ENCODE peak calls at places on chromosomes 1 and 21, in ten cellular contexts. E, R, F, S, T, N, V, J, M and W are unnamed samples.

GRCh38 chr1:24566266-24566867 is 10.5 kb downstream of the NCMAP start:
- DNase-seq in E (no peak), R (no peak), F (no peak), S (no peak), T (no peak), N (peak), V (no peak), J (no peak), M (no peak), W (no peak)

GRCh38 chr1:55284856-55285255 is 69.7 kb upstream of the USP24 start:
- DNase-seq in E (no peak), R (peak), F (no peak), S (no peak), T (peak), N (peak), V (no peak), J (no peak), M (peak), W (no peak)

GRCh38 chr21:34802180-34802899 is 133.5 kb downstream of the CLIC6 start:
- DNase-seq in E (no peak), R (no peak), F (no peak), S (no peak), T (no peak), N (peak), V (no peak), J (no peak), M (no peak), W (no peak)

GRCh38 chr1:152053375-152053774 is 16.6 kb upstream of the S100A11 start:
- DNase-seq in E (no peak), R (no peak), F (no peak), S (no peak), T (no peak), N (no peak), V (no peak), J (no peak), M (no peak), W (no peak)

GRCh38 chr1:50425376-50426107 is 2.3 kb upstream of the DMRTA2 start:
- DNase-seq in E (no peak), R (no peak), F (no peak), S (no peak), T (no peak), N (no peak), V (no peak), J (no peak), M (no peak), W (no peak)

GRCh38 chr1:76136894-76137293 is 62.3 kb downstream of the ST6GALNAC3 start:
- DNase-seq in E (peak), R (no peak), F (no peak), S (no peak), T (no peak), N (no peak), V (no peak), J (no peak), M (no peak), W (no peak)

GRCh38 chr1:156897078-156897825 is 3.7 kb downstream of the PEAR1 start:
- DNase-seq in E (no peak), R (peak), F (no peak), S (peak), T (peak), N (peak), V (no peak), J (no peak), M (no peak), W (no peak)

GRCh38 chr1:201114245-201115131 is 2.3 kb upstream of the CACNA1S start:
- DNase-seq in E (peak), R (peak), F (peak), S (peak), T (peak), N (peak), V (peak), J (peak), M (peak), W (peak)

GRCh38 chr1:240824238-240824637 is 212.3 kb upstream of the GREM2 start:
- DNase-seq in E (no peak), R (no peak), F (no peak), S (no peak), T (no peak), N (no peak), V (no peak), J (no peak), M (no peak), W (no peak)

GRCh38 chr1:26015358-26015757 is 6.2 kb upstream of the EXTL1 start:
- DNase-seq in E (no peak), R (no peak), F (no peak), S (no peak), T (no peak), N (peak), V (no peak), J (no peak), M (peak), W (no peak)